ENCODE peak calls at places on chromosomes 2 and 18, in eight cellular contexts. H is fibroblast of lung, U is astrocyte, X is mammary epithelial cell, C is neural progenitor cell, K is hepatocyte, O is GM23338, P is HepG2. Y is an unnamed sample.

GRCh38 chr2:172551266-172551665 is 4.6 kb upstream of the PDK1 start:
- DNase-seq in H (peak; percentile 68), U (no peak), X (no peak), C (peak; percentile 22), K (no peak), O (peak; percentile 65), P (no peak), Y (no peak)

GRCh38 chr2:240913810-240914644 is 7.9 kb downstream of the CROCC2 start:
- DNase-seq in H (peak; percentile 86), U (peak; percentile 66), X (no peak), C (peak; percentile 82), K (peak; percentile 72), O (peak; percentile 86), P (peak; percentile 43), Y (peak; percentile 79)

GRCh38 chr2:151119377-151119776 is 142.3 kb downstream of the RBM43 start:
- DNase-seq in H (no peak), U (no peak), X (no peak), C (no peak), K (no peak), O (no peak), P (no peak), Y (peak; percentile 70)

GRCh38 chr2:223635080-223635479 is 32.9 kb upstream of the SCG2 start:
- DNase-seq in H (peak; percentile 12), U (no peak), X (peak; percentile 55), C (no peak), K (no peak), O (no peak), P (no peak), Y (no peak)

GRCh38 chr2:23690421-23691105 is 236.4 kb downstream of the ATAD2B start:
- DNase-seq in H (no peak), U (no peak), X (no peak), C (no peak), K (no peak), O (no peak), P (no peak), Y (no peak)

GRCh38 chr2:204507636-204508035 is 37.6 kb upstream of the PARD3B start:
- DNase-seq in H (no peak), U (no peak), X (no peak), C (no peak), K (no peak), O (no peak), P (no peak), Y (no peak)

GRCh38 chr2:240319855-240320560 is 115.5 kb upstream of the GPC1 start:
- DNase-seq in H (peak; percentile 81), U (peak; percentile 98), X (peak; percentile 93), C (peak; percentile 48), K (peak; percentile 53), O (no peak), P (no peak), Y (peak; percentile 66)

GRCh38 chr2:169184074-169184473 is 114.7 kb downstream of the DHRS9 start:
- DNase-seq in H (no peak), U (peak; percentile 48), X (peak; percentile 25), C (no peak), K (no peak), O (no peak), P (no peak), Y (no peak)

GRCh38 chr2:20576598-20577115 is 74.2 kb downstream of the HS1BP3 start:
- DNase-seq in H (no peak), U (no peak), X (no peak), C (no peak), K (no peak), O (no peak), P (no peak), Y (no peak)

GRCh38 chr2:108923019-108923700 is 65.9 kb downstream of the EDAR start:
- DNase-seq in H (no peak), U (no peak), X (peak; percentile 96), C (no peak), K (no peak), O (no peak), P (no peak), Y (no peak)

GRCh38 chr2:28702415-28702859 is 49.2 kb upstream of the PPP1CB start:
- DNase-seq in H (no peak), U (no peak), X (no peak), C (no peak), K (no peak), O (no peak), P (peak; percentile 58), Y (no peak)

GRCh38 chr18:63604791-63605567 is 17.8 kb downstream of the SERPINB13 start:
- DNase-seq in H (no peak), U (peak; percentile 13), X (peak; percentile 98), C (no peak), K (no peak), O (no peak), P (no peak), Y (no peak)

GRCh38 chr2:176129013-176129796 is at the start of gene HOXD8:
- DNase-seq in H (peak; percentile 22), U (peak; percentile 34), X (no peak), C (peak; percentile 88), K (peak; percentile 71), O (peak; percentile 79), P (no peak), Y (peak; percentile 96)
- TF ChIP-seq EZH2 in H (peak; percentile 51), U (no peak), X (peak; percentile 89), C (peak; percentile 95), K (peak; percentile 93), O (peak; percentile 87), P (no peak), Y (no peak)

GRCh38 chr2:188966728-188967127 is 7.4 kb upstream of the COL3A1 start:
- DNase-seq in H (peak; percentile 49), U (no peak), X (no peak), C (no peak), K (no peak), O (no peak), P (no peak), Y (no peak)
- TF ChIP-seq CTCF in H (no peak), U (no peak), X (no peak), C (no peak), K (no peak), O (no peak), P (no peak), Y (no peak)

GRCh38 chr2:38600242-38600891 is 2.4 kb downstream of the HNRNPLL start:
- DNase-seq in H (no peak), U (no peak), X (no peak), C (peak; percentile 50), K (peak; percentile 47), O (peak; percentile 17), P (peak; percentile 52), Y (peak; percentile 22)

GRCh38 chr2:38602732-38603401 is at the start of gene HNRNPLL:
- DNase-seq in H (peak; percentile 97), U (peak; percentile 95), X (peak; percentile 99), C (peak; percentile 99), K (peak; percentile 99), O (peak; percentile 98), P (peak; percentile 96), Y (peak; percentile 99)

GRCh38 chr2:38602136-38602731 is 494 bp downstream of the HNRNPLL start:
- DNase-seq in H (no peak), U (no peak), X (peak; percentile 48), C (peak; percentile 69), K (peak; percentile 51), O (peak; percentile 57), P (no peak), Y (no peak)

GRCh38 chr2:38601061-38601460 is 1.7 kb downstream of the HNRNPLL start:
- DNase-seq in H (no peak), U (no peak), X (no peak), C (no peak), K (no peak), O (no peak), P (no peak), Y (no peak)

GRCh38 chr2:38601463-38602135 is 1.1 kb downstream of the HNRNPLL start:
- DNase-seq in H (peak; percentile 53), U (peak; percentile 49), X (no peak), C (peak; percentile 56), K (peak; percentile 16), O (peak; percentile 56), P (peak; percentile 44), Y (peak; percentile 40)
- H3K4me3 ChIP-seq in H (peak overlapping the region; percentile 81), U (peak overlapping the region; percentile 71), X (peak overlapping the region; percentile 80), C (peak overlapping the region; percentile 95), K (peak overlapping the region; percentile 34), O (peak overlapping the region; percentile 63), P (peak overlapping the region; percentile 98), Y (peak overlapping the region; percentile 93)

DNA sequence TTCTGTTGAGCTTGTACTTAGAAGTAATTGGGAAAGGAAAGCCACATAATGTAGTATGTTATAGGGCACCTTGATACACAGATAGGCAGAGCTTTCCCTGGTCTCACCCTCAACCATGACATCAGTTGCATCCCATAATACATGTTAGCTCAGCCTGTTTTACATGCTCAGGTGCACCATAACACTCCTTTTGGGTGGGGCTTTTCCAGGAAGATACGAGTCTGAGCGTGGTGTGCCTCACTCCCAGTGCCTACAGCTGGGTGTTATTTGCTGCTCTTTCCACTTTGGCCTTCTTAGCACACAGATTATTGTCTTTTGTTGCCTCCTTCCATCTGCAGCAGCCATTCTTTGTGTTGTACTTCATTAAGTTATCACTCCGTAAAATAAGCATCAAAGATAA is 11.9 kb downstream of the TTC39C start:
- DNase-seq in H (no peak), U (no peak), X (peak; percentile 32), C (no peak), K (no peak), O (no peak), P (no peak), Y (no peak)
- TF ChIP-seq EZH2 in H (no peak), U (no peak), X (no peak), C (no peak), K (no peak), O (no peak), P (no peak), Y (no peak)

DNA sequence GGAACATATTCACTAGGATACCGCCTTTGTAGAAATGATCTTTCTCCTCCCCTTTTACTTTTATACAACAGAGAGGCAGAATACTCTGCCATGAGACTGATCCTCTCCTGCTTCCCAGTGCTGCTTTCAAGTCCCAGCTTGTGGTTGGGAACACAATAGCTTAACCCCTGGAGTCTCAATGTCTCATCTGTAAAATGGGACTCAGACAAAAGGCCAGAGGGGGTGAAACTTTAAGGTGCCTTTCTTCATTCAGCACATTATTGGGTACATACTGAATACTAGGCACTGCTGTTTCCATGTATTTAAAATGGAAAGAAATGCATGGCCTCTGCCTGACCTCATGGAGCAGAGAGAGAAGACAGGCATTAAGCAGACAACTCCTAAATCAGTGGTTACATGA is 53.8 kb downstream of the MAP4K4 start:
- DNase-seq in H (no peak), U (no peak), X (no peak), C (no peak), K (no peak), O (no peak), P (no peak), Y (no peak)
- TF ChIP-seq CTCF in H (no peak), U (no peak), X (no peak), C (no peak), K (no peak), O (no peak), P (no peak), Y (no peak)

GRCh38 chr18:31679806-31680793 is 4.3 kb downstream of the B4GALT6 start:
- DNase-seq in H (no peak), U (no peak), X (peak; percentile 31), C (no peak), K (no peak), O (no peak), P (no peak), Y (no peak)
- H3K4me3 ChIP-seq in H (no peak overlapping the region), U (no peak overlapping the region), X (no peak overlapping the region), C (no peak overlapping the region), K (no peak overlapping the region), O (no peak overlapping the region), P (no peak overlapping the region), Y (no peak overlapping the region)

Y was measured in A673.